ENCODE peak calls at places on chromosome X, in four cellular contexts. M is ACHN, J is midbrain, R is H7. L is an unnamed sample.

GRCh38 chrX:104343408-104344129 is 88.8 kb upstream of the ESX1 start:
- DNase-seq in M (peak; percentile 55), J (no peak), R (peak; percentile 36), L (peak; percentile 29)

GRCh38 chrX:150692837-150693781 is at the start of gene MTMR1:
- DNase-seq in M (peak; percentile 16), J (no peak), R (peak; percentile 87), L (peak; percentile 66)

GRCh38 chrX:104987063-104987462 is 233.4 kb downstream of the TEX13A start:
- DNase-seq in M (peak; percentile 50), J (no peak), R (no peak), L (no peak)

GRCh38 chrX:14779589-14779988 is 93.3 kb downstream of the FANCB start:
- DNase-seq in M (no peak), J (no peak), R (no peak), L (no peak)

GRCh38 chrX:25158635-25159034 is 142.9 kb upstream of the ARX start:
- DNase-seq in M (peak; percentile 9), J (no peak), R (no peak), L (no peak)

GRCh38 chrX:37405954-37406353 is 56.8 kb downstream of the PRRG1 start:
- DNase-seq in M (no peak), J (no peak), R (no peak), L (no peak)

GRCh38 chrX:108165349-108166111 is 74.0 kb downstream of the ATG4A start:
- DNase-seq in M (peak; percentile 48), J (no peak), R (peak; percentile 74), L (no peak)

GRCh38 chrX:39406799-39407198 is 605.5 kb downstream of the MID1IP1 start:
- DNase-seq in M (no peak), J (no peak), R (no peak), L (no peak)

GRCh38 chrX:16695079-16695676 is 17.3 kb downstream of the CTPS2 start:
- DNase-seq in M (peak; percentile 40), J (peak; percentile 63), R (peak; percentile 79), L (peak; percentile 37)

GRCh38 chrX:41722816-41723215 is 1.2 kb upstream of the GPR82 start:
- DNase-seq in M (no peak), J (no peak), R (no peak), L (no peak)

GRCh38 chrX:9785944-9786741 is at the start of gene SHROOM2:
- DNase-seq in M (peak; percentile 10), J (peak; percentile 2), R (peak; percentile 96), L (peak; percentile 64)

GRCh38 chrX:115940888-115941332 is 229.6 kb upstream of the AGTR2 start:
- DNase-seq in M (peak; percentile 22), J (peak; percentile 94), R (peak; percentile 80), L (peak; percentile 84)

GRCh38 chrX:32514986-32515385 is 696.4 kb downstream of the DMD start:
- DNase-seq in M (no peak), J (no peak), R (no peak), L (no peak)

GRCh38 chrX:29580560-29580959 is 634.8 kb upstream of the MAGEB2 start:
- DNase-seq in M (no peak), J (no peak), R (no peak), L (no peak)

GRCh38 chrX:17546356-17546755 is 171.4 kb downstream of the NHS start:
- DNase-seq in M (peak; percentile 54), J (no peak), R (no peak), L (no peak)

GRCh38 chrX:47174846-47175587 is 18.6 kb upstream of the UBA1 start:
- DNase-seq in M (no peak), J (no peak), R (peak; percentile 47), L (no peak)

GRCh38 chrX:18994713-18995112 is 10.8 kb upstream of the PHKA2 start:
- DNase-seq in M (no peak), J (no peak), R (no peak), L (no peak)

GRCh38 chrX:17692709-17693346 is 44.5 kb upstream of the SCML1 start:
- DNase-seq in M (peak; percentile 10), J (no peak), R (peak; percentile 39), L (peak; percentile 68)

GRCh38 chrX:34918091-34918736 is 24.4 kb upstream of the FAM47B start:
- DNase-seq in M (peak; percentile 36), J (no peak), R (no peak), L (no peak)

GRCh38 chrX:31679861-31680260 is 608.0 kb upstream of the FTHL17 start:
- DNase-seq in M (no peak), J (no peak), R (no peak), L (no peak)

GRCh38 chrX:40176979-40177430 is 79.2 kb upstream of the BCOR start:
- DNase-seq in M (peak; percentile 30), J (no peak), R (no peak), L (peak; percentile 51)

L was measured in NCI-H146.